ENCODE peak calls at places on chromosomes 13 and 19, in six cellular contexts. T, Y, N, I, J and P are unnamed samples.

GRCh38 chr19:29540128-29540527 is 14.3 kb downstream of the VSTM2B start:
- DNase-seq in Y (no peak), N (no peak), J (no peak), I (no peak), T (no peak), P (no peak)

GRCh38 chr13:30376426-30377311 is 45.6 kb upstream of the UBE2L5 start:
- DNase-seq in J (no peak), Y (peak; percentile 74), I (no peak), T (peak; percentile 55), N (no peak), P (no peak)

GRCh38 chr13:44236370-44236769 is 137.3 kb upstream of the SERP2 start:
- DNase-seq in J (peak; percentile 32), I (no peak), T (no peak), Y (no peak), N (no peak), P (no peak)

GRCh38 chr19:56309511-56310185 is 5.0 kb downstream of the ZSCAN5A start:
- DNase-seq in J (peak; percentile 58), I (peak; percentile 28), N (no peak), Y (peak; percentile 49), T (peak; percentile 32), P (peak; percentile 25)

GRCh38 chr13:45518525-45519235 is 53.9 kb downstream of the COG3 start:
- DNase-seq in I (no peak), Y (no peak), T (no peak), J (peak; percentile 48), N (no peak), P (peak; percentile 25)

GRCh38 chr13:94073006-94073744 is 406.3 kb downstream of the DCT start:
- DNase-seq in J (peak; percentile 83), T (no peak), I (no peak), N (no peak), Y (no peak), P (no peak)

GRCh38 chr19:48403606-48404005 is 10.1 kb downstream of the GRIN2D start:
- DNase-seq in J (peak; percentile 77), I (no peak), N (no peak), T (peak; percentile 43), Y (peak; percentile 55), P (no peak)

GRCh38 chr13:46339035-46339666 is 47.9 kb downstream of the RUBCNL start:
- DNase-seq in N (no peak), T (no peak), J (peak; percentile 70), I (peak; percentile 42), Y (no peak), P (no peak)

GRCh38 chr13:48636550-48636949 is 17.2 kb upstream of the CYSLTR2 start:
- DNase-seq in N (no peak), J (peak; percentile 96), T (no peak), Y (no peak), I (no peak), P (no peak)

GRCh38 chr19:18292460-18292809 is 11.0 kb upstream of the JUND start:
- DNase-seq in I (no peak), J (no peak), Y (no peak), T (no peak), N (no peak), P (no peak)

GRCh38 chr19:19860756-19861390 is 4.8 kb upstream of the ZNF253 start:
- DNase-seq in T (peak; percentile 60), I (peak; percentile 56), Y (no peak), J (peak; percentile 48), N (no peak), P (no peak)

GRCh38 chr19:13008926-13009787 is 13.9 kb downstream of the NFIX start:
- DNase-seq in T (no peak), I (no peak), Y (no peak), N (no peak), J (no peak), P (no peak)

GRCh38 chr13:112835796-112836195 is 133.2 kb upstream of the MCF2L start:
- DNase-seq in I (no peak), Y (no peak), N (no peak), J (no peak), T (no peak), P (no peak)

GRCh38 chr19:30570194-30570593 is 198.0 kb downstream of the ZNF536 start:
- DNase-seq in Y (no peak), I (no peak), N (no peak), J (no peak), T (no peak), P (no peak)

GRCh38 chr13:97621631-97622030 is 187.7 kb downstream of the RAP2A start:
- DNase-seq in N (no peak), T (no peak), Y (no peak), J (no peak), I (no peak), P (no peak)

GRCh38 chr19:2512523-2513431 is 36.9 kb downstream of the GADD45B start:
- DNase-seq in J (no peak), T (no peak), I (peak; percentile 30), N (no peak), Y (no peak), P (no peak)

GRCh38 chr13:61030445-61030844 is 385.2 kb downstream of the PCDH20 start:
- DNase-seq in I (no peak), J (no peak), Y (no peak), N (no peak), T (no peak), P (no peak)

GRCh38 chr19:9941236-9941635 is 4.9 kb upstream of the OLFM2 start:
- DNase-seq in N (no peak), I (no peak), J (no peak), T (no peak), Y (no peak), P (no peak)

GRCh38 chr19:17832443-17833208 is 11.3 kb upstream of the INSL3 start:
- DNase-seq in Y (no peak), N (no peak), I (no peak), J (no peak), T (no peak), P (no peak)

GRCh38 chr19:790971-791604 is 6.2 kb upstream of the PTBP1 start:
- DNase-seq in I (no peak), N (no peak), J (no peak), Y (no peak), T (no peak), P (no peak)

GRCh38 chr13:20824762-20825161 is 51.0 kb upstream of the EEF1AKMT1 start:
- DNase-seq in N (no peak), Y (no peak), I (no peak), J (no peak), T (no peak), P (no peak)

GRCh38 chr13:43865892-43866291 is 13.6 kb downstream of the CCDC122 start:
- DNase-seq in T (no peak), I (no peak), J (peak; percentile 51), N (no peak), Y (no peak), P (peak; percentile 53)

GRCh38 chr19:44476559-44477408 is 23.5 kb downstream of the ZNF180 start:
- DNase-seq in J (peak; percentile 17), T (no peak), Y (no peak), N (no peak), I (no peak), P (no peak)

GRCh38 chr13:103287659-103288058 is 221.4 kb upstream of the SLC10A2 start:
- DNase-seq in J (peak; percentile 12), T (no peak), N (no peak), I (no peak), Y (no peak), P (peak; percentile 36)

GRCh38 chr19:38736036-38736412 is 8.2 kb downstream of the CAPN12 start:
- DNase-seq in J (no peak), T (peak; percentile 66), Y (peak; percentile 63), I (peak; percentile 55), N (no peak), P (no peak)

DNA sequence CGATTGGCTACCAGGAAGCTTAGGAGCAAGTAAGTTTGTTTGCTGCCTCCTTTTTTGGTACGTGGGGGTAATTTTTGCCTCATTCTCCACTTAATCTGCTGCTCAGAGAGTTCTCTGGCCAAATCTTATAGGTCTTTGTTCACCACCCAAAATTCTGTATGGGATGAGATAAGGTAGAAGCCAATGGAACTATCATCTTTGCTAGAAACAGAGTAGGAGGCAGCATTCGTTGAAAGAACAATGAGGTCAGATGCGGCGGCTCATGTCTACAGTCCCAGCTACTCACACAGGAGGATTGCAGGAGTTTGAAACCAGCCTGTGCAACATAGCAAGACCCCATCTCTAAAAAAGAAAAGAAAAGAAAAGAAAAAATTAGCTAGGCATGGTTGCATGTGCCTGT is 5.0 kb upstream of the DNAAF3 start:
- DNase-seq in J (no peak), T (no peak), I (no peak), Y (no peak), N (no peak), P (no peak)
- H3K27me3 ChIP-seq in J (peaks cover 81% of the 10 kb centered on the region), T (peaks cover 66% of the 10 kb centered on the region), I (no peaks in the 10 kb centered on the region), Y (peaks cover 6% of the 10 kb centered on the region), N (peaks cover 8% of the 10 kb centered on the region), P (no peaks in the 10 kb centered on the region)

GRCh38 chr13:27797228-27797624 is 4.9 kb downstream of the GSX1 start:
- DNase-seq in I (no peak), N (no peak), T (no peak), J (peak; percentile 39), Y (no peak), P (no peak)
- H3K27me3 ChIP-seq in I (no peaks in the 10 kb centered on the region), N (peaks cover 16% of the 10 kb centered on the region), T (peaks cover 53% of the 10 kb centered on the region), J (peaks cover 100% of the 10 kb centered on the region), Y (peaks cover 46% of the 10 kb centered on the region), P (peaks cover 75% of the 10 kb centered on the region)

GRCh38 chr19:51719251-51719901 is 4.4 kb downstream of the HAS1 start:
- DNase-seq in T (no peak), J (no peak), I (no peak), N (no peak), Y (no peak), P (no peak)

GRCh38 chr19:51724543-51724942 is 752 bp upstream of the HAS1 start:
- DNase-seq in T (no peak), Y (no peak), N (no peak), J (peak; percentile 52), I (peak; percentile 57), P (no peak)

GRCh38 chr19:51726049-51726448 is 2.3 kb upstream of the HAS1 start:
- DNase-seq in Y (no peak), J (peak; percentile 94), N (no peak), I (peak; percentile 44), T (no peak), P (peak; percentile 94)

GRCh38 chr19:51722492-51722891 is 1.3 kb downstream of the HAS1 start:
- DNase-seq in N (no peak), J (no peak), T (no peak), I (no peak), Y (no peak), P (no peak)

GRCh38 chr19:51721905-51722304 is 1.9 kb downstream of the HAS1 start:
- DNase-seq in I (no peak), Y (no peak), N (no peak), T (no peak), J (no peak), P (no peak)
- H3K27me3 ChIP-seq in I (no peaks in the 10 kb centered on the region), Y (peaks cover 8% of the 10 kb centered on the region), N (peaks cover 8% of the 10 kb centered on the region), T (peaks cover 3% of the 10 kb centered on the region), J (peaks cover 46% of the 10 kb centered on the region), P (peaks cover 31% of the 10 kb centered on the region)

DNA sequence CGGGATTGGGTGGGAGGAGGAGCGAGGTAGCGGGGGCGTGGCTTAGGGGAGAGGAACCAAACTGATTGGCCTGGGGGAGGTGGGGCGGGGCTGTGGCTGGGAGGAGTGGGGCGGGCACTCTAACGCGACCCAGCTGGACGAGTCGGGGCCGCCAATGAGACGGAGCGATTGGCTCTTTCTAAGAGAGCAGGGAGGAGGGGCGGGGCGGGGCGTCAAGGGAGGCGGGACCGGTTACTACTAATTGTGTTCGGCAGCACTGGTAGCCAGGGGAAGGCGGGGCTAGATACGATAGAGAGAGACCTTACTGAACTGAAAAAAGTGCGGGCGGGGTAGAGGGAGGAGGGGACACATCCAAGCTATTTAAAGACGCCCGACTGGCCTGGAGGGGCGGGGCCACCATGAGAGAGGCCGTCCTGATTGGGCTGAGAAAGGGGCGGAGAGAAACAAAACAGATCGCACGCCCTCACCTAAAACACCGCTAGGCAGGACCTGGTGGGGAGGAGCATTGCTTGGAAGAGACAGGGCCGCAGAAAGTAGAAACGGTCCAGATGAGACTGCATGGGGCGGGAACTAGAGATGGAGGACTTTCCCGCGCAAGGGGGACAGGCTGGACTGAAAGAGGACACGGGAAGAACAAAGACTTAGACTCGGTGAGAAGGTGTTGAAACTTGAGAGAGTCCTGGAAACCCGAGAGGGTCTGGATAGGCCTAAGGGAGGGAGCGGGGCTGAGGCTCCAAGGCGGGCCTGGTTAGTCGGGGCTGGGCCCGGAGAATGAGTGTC is at the start of gene KCNC3:
- DNase-seq in N (peak; percentile 100), J (peak; percentile 99), I (peak; percentile 100), Y (peak; percentile 100), T (peak; percentile 71), P (no peak)
- H3K27me3 ChIP-seq in N (peaks cover 3% of the 10 kb centered on the region), J (no peaks in the 10 kb centered on the region), I (no peaks in the 10 kb centered on the region), Y (no peaks in the 10 kb centered on the region), T (peaks cover 52% of the 10 kb centered on the region), P (peaks cover 73% of the 10 kb centered on the region)